ENCODE peak calls at places on chromosomes 12 and 14, in four cellular contexts. N is anterior cingulate cortex; U is transverse colon; M is activated CD4-positive, alpha-beta T cell treated with anti-CD3 and anti-CD28 coated beads for 24 hours. T is an unnamed sample.

GRCh38 chr14:94356379-94357056 is 31.9 kb downstream of the SERPINA1 start:
- DNase-seq in M (no peak), U (no peak), N (no peak), T (no peak)

GRCh38 chr14:104935026-104935650 is 10.5 kb downstream of the PLD4 start:
- DNase-seq in N (no peak), U (no peak), M (no peak), T (peak)

GRCh38 chr12:1662761-1663439 is 28.0 kb upstream of the ADIPOR2 start:
- DNase-seq in N (no peak), M (peak), U (peak), T (no peak)

GRCh38 chr14:92590941-92591340 is 77.4 kb downstream of the RIN3 start:
- DNase-seq in M (no peak), U (no peak), N (no peak), T (no peak)

GRCh38 chr12:107133462-107133861 is 40.1 kb upstream of the CRY1 start:
- DNase-seq in U (no peak), M (no peak), N (no peak), T (no peak)

GRCh38 chr12:119631930-119632678 is 35.8 kb upstream of the PRKAB1 start:
- DNase-seq in M (no peak), U (no peak), N (no peak), T (no peak)

GRCh38 chr12:95205685-95206084 is 11.6 kb downstream of the FGD6 start:
- DNase-seq in U (no peak), N (peak), M (no peak), T (no peak)

GRCh38 chr14:69666112-69666511 is 54.7 kb downstream of the SUSD6 start:
- DNase-seq in N (no peak), U (no peak), M (no peak), T (no peak)

GRCh38 chr12:121748218-121748570 is 35.6 kb downstream of the TMEM120B start:
- DNase-seq in N (no peak), M (no peak), U (no peak), T (no peak)

GRCh38 chr14:96136361-96136760 is 68.3 kb upstream of the BDKRB2 start:
- DNase-seq in M (no peak), U (no peak), N (no peak), T (no peak)

GRCh38 chr12:85527192-85527591 is 247.2 kb downstream of the ALX1 start:
- DNase-seq in M (no peak), U (no peak), N (no peak), T (no peak)

GRCh38 chr12:130832561-130833209 is 6.4 kb downstream of the STX2 start:
- DNase-seq in M (no peak), N (no peak), U (no peak), T (no peak)

GRCh38 chr12:30219047-30219446 is 435.3 kb upstream of the TMTC1 start:
- DNase-seq in M (no peak), U (no peak), N (no peak), T (no peak)

GRCh38 chr14:77031680-77032482 is 3.4 kb upstream of the IRF2BPL start:
- DNase-seq in U (peak), M (no peak), N (no peak), T (no peak)

GRCh38 chr12:6708968-6709394 is 8.4 kb upstream of the PIANP start:
- DNase-seq in M (no peak), U (no peak), N (no peak), T (no peak)

GRCh38 chr14:97077253-97077653 is 280.1 kb downstream of the VRK1 start:
- DNase-seq in U (peak), N (no peak), M (no peak), T (peak)

GRCh38 chr14:39857656-39858055 is 425.4 kb upstream of the FBXO33 start:
- DNase-seq in U (no peak), N (no peak), M (no peak), T (no peak)

GRCh38 chr12:95339086-95339788 is 121.6 kb downstream of the VEZT start:
- DNase-seq in N (no peak), U (no peak), M (no peak), T (no peak)

GRCh38 chr14:85175556-85175955 is 354.4 kb upstream of the FLRT2 start:
- DNase-seq in M (no peak), N (no peak), U (no peak), T (no peak)

GRCh38 chr12:53736602-53737493 is 9.6 kb upstream of the CALCOCO1 start:
- DNase-seq in M (no peak), N (no peak), U (no peak), T (no peak)

GRCh38 chr14:22653012-22653621 is 9.0 kb upstream of the OR6J1 start:
- DNase-seq in U (peak), N (no peak), M (peak), T (peak)

GRCh38 chr14:35883677-35884293 is 57.6 kb downstream of the BRMS1L start:
- DNase-seq in U (peak), M (peak), N (no peak), T (no peak)

GRCh38 chr12:57621497-57622292 is 10.5 kb downstream of the ARHGEF25 start:
- DNase-seq in N (no peak), M (peak), U (peak), T (peak)

GRCh38 chr12:122422769-122423257 is 344 bp upstream of the CLIP1 start:
- DNase-seq in N (peak), U (peak), M (peak), T (no peak)

GRCh38 chr12:90481748-90482147 is 473.2 kb downstream of the CCER1 start:
- DNase-seq in N (no peak), M (no peak), U (no peak), T (no peak)

GRCh38 chr14:97634786-97635185 is 837.6 kb downstream of the VRK1 start:
- DNase-seq in N (no peak), M (peak), U (no peak), T (no peak)

GRCh38 chr12:58455146-58455545 is 465.2 kb downstream of the LRIG3 start:
- DNase-seq in M (no peak), U (no peak), N (no peak), T (no peak)

GRCh38 chr14:28704153-28704552 is 62.4 kb upstream of the FOXG1 start:
- DNase-seq in M (no peak), U (no peak), N (no peak), T (no peak)

T was measured in tibial nerve.